ENCODE peak calls at places on chromosomes 12 and 14, in four cellular contexts. I is psoas muscle, K is prostate gland, G is SK-N-SH. H is an unnamed sample.

GRCh38 chr12:94753071-94753779 is 102.9 kb upstream of the TMCC3 start:
- DNase-seq in K (no peak), G (no peak), I (peak; percentile 38), H (no peak)

GRCh38 chr12:49707812-49708147 is 575 bp upstream of the FMNL3 start:
- DNase-seq in K (no peak), G (peak; percentile 23), I (no peak), H (no peak)

GRCh38 chr14:41607966-41608663 is 1.4 kb downstream of the LRFN5 start:
- DNase-seq in K (no peak), G (no peak), I (peak; percentile 21), H (peak; percentile 79)

GRCh38 chr12:1703771-1704170 is 12.9 kb downstream of the ADIPOR2 start:
- DNase-seq in G (no peak), K (no peak), I (no peak), H (no peak)

GRCh38 chr14:59177229-59177628 is 11.2 kb upstream of the DAAM1 start:
- DNase-seq in I (no peak), G (no peak), K (no peak), H (no peak)

GRCh38 chr12:31897791-31898503 is 61.3 kb upstream of the RESF1 start:
- DNase-seq in I (peak; percentile 19), G (peak; percentile 15), K (no peak), H (no peak)

GRCh38 chr14:54709867-54710266 is 142.9 kb downstream of the SAMD4A start:
- DNase-seq in G (no peak), K (no peak), I (no peak), H (no peak)

GRCh38 chr12:102326987-102327386 is 129.4 kb upstream of the PMCH start:
- DNase-seq in I (no peak), K (no peak), G (no peak), H (no peak)

GRCh38 chr12:101564912-101565311 is 29.9 kb upstream of the MYBPC1 start:
- DNase-seq in I (no peak), G (peak; percentile 1), K (no peak), H (no peak)

GRCh38 chr14:45057349-45057748 is 26.6 kb upstream of the PRPF39 start:
- DNase-seq in I (no peak), K (no peak), G (no peak), H (no peak)

GRCh38 chr14:61221906-61222305 is 59.2 kb downstream of the TMEM30B start:
- DNase-seq in I (no peak), K (no peak), G (no peak), H (no peak)

GRCh38 chr14:68962681-68963080 is 16.4 kb downstream of the ACTN1 start:
- DNase-seq in K (no peak), I (no peak), G (no peak), H (no peak)

GRCh38 chr12:3571323-3571722 is 80.3 kb downstream of the PRMT8 start:
- DNase-seq in G (no peak), I (no peak), K (no peak), H (no peak)

GRCh38 chr12:12019881-12020280 is 50.9 kb upstream of the BCL2L14 start:
- DNase-seq in G (no peak), K (no peak), I (no peak), H (no peak)

GRCh38 chr12:6166808-6167207 is 33.4 kb upstream of the CD9 start:
- DNase-seq in K (no peak), G (no peak), I (no peak), H (no peak)

GRCh38 chr12:71158361-71158882 is 623 bp upstream of the TSPAN8 start:
- DNase-seq in I (no peak), G (no peak), K (no peak), H (no peak)

GRCh38 chr12:59736786-59737185 is 141.0 kb downstream of the SLC16A7 start:
- DNase-seq in I (no peak), K (no peak), G (no peak), H (no peak)

GRCh38 chr12:53625373-53625945 is 723 bp downstream of the ATF7 start:
- DNase-seq in I (no peak), K (no peak), G (no peak), H (no peak)

DNA sequence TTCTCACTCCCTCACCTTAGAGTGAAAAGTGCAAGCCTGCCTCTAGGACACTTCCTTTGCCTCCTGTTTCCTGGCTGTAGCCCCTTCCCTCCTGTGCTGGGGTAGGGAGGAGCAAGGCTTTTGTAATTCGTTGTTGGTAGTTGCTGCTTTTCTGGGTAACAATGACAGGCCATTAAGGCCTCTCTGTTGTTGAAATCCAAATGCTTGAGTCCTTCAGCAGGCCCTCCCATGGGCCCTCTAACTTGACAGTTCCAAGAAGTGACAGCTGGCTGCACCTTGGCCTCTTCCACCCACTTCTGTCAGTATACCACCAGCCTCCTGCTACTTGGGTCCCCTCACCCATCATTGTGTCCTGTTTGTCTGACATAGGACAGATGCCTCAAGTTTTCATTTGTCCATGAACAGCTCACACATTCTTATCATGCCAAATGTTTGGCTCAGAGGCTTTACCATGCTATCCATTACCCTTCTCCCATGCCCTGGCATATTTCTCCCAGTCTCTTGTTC is 103.7 kb upstream of the PDE3A start:
- DNase-seq in I (no peak), G (no peak), K (no peak), H (no peak)
- TF ChIP-seq CTCF in I (no peak), G (no peak), K (no peak), H (no peak)

GRCh38 chr12:120453060-120453761 is 7.0 kb downstream of the GATC start:
- DNase-seq in I (no peak), K (no peak), G (no peak), H (no peak)
- H3K36me3 ChIP-seq in I (peaks cover 4% of the 10 kb centered on the region), K (no peaks in the 10 kb centered on the region), G (peaks cover 23% of the 10 kb centered on the region), H (peaks cover 36% of the 10 kb centered on the region)

GRCh38 chr14:104683653-104684448 is 5.6 kb upstream of the INF2 start:
- DNase-seq in I (no peak), K (no peak), G (no peak), H (no peak)

GRCh38 chr14:104680806-104681688 is 8.4 kb upstream of the INF2 start:
- DNase-seq in G (no peak), I (peak; percentile 55), K (peak; percentile 70), H (peak; percentile 75)

GRCh38 chr14:104680056-104680805 is 9.2 kb upstream of the INF2 start:
- DNase-seq in I (peak; percentile 55), K (no peak), G (no peak), H (no peak)

GRCh38 chr14:104682107-104682593 is 7.3 kb upstream of the INF2 start:
- DNase-seq in G (peak; percentile 81), I (no peak), K (no peak), H (no peak)

GRCh38 chr14:104681689-104682074 is 7.7 kb upstream of the INF2 start:
- DNase-seq in K (peak; percentile 84), I (peak; percentile 87), G (peak; percentile 85), H (no peak)
- TF ChIP-seq CTCF in K (no peak), I (no peak), G (no peak), H (no peak)

DNA sequence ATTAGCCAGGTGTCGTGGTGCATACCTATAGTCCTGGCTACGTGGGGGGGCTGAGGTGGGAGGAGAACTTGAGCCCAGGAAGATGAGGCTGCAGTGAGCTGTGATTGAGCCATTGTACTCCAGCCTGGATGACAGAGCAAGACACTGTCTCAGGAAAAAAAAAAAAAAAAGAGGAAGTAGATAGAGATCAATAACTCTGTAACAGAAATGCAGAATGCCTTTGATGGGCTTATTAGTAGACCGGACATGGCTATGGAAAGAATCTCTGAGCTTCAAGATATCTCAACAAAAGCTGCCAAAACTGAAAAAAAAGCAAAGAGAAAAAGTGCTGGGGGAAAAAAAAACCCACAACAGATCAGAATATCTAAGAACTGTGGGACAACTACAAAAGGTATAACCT is 37.5 kb downstream of the GPR68 start:
- DNase-seq in K (no peak), I (no peak), G (no peak), H (no peak)
- H3K36me3 ChIP-seq in K (no peaks in the 10 kb centered on the region), I (peaks cover 9% of the 10 kb centered on the region), G (no peaks in the 10 kb centered on the region), H (peaks cover 54% of the 10 kb centered on the region)

DNA sequence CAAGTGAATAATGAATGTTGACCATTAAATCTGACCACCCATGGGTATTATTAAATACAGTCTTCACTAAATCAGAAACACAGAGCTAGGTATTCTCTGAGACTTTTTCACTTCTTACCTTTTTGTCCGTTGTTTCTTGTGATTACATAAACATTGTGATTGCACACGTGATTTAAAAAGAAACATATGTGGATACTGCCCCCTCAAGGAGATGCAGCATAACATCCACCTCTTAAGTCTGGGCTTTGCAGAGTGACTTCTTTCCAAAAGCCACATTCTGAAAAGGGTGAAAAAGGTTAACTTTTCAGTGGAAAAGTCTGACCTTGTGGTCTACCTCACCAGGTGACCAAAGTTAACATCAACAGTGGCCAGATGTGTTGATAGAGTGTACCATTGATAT is 185.5 kb upstream of the FAR2 start:
- DNase-seq in I (no peak), K (no peak), G (no peak), H (no peak)
- TF ChIP-seq CTCF in I (no peak), K (no peak), G (peak; percentile 58), H (no peak)

DNA sequence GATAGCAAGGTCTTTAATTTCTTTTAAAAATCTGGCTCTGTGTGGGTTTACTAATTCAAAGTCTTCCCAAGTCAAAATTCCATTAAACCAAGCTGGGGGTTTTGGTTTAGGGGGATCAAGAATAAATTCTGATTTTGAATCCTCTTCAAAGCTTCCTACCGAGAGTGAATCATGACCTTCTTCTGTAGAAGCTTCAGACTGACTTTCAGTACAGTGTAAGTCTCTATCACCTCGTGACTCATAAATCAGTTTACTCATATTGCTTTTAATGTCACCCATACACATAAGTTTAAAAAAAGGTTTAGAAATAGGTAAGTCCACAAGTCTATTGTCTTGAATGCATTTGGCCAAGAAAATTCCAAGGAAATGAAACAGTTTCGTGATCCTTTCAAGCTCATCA is 80.6 kb upstream of the STRN3 start:
- DNase-seq in K (no peak), I (no peak), G (no peak), H (no peak)
- H3K36me3 ChIP-seq in K (peaks cover 3% of the 10 kb centered on the region), I (peaks cover under 1% of the 10 kb centered on the region), G (peaks cover 48% of the 10 kb centered on the region), H (peaks cover 94% of the 10 kb centered on the region)

GRCh38 chr14:52792097-52792415 is 649 bp upstream of the GNPNAT1 start:
- DNase-seq in I (no peak), K (no peak), G (no peak), H (no peak)
- TF ChIP-seq CTCF in I (no peak), K (no peak), G (no peak), H (no peak)

GRCh38 chr14:101056446-101056845 is 152.9 kb upstream of the RTL1 start:
- DNase-seq in G (no peak), I (no peak), K (no peak), H (no peak)
- H3K36me3 ChIP-seq in G (no peaks in the 10 kb centered on the region), I (no peaks in the 10 kb centered on the region), K (no peaks in the 10 kb centered on the region), H (no peaks in the 10 kb centered on the region)